ENCODE peak calls at places on chromosomes 16 and 17, in six cellular contexts. I, J, Y, M, K and O are unnamed samples.

GRCh38 chr17:63919311-63919723 is 678 bp upstream of the GH1 start:
- DNase-seq in Y (peak), M (peak), I (peak), K (peak), J (no peak), O (peak)

GRCh38 chr16:27572711-27573110 is 22.8 kb downstream of the KATNIP start:
- DNase-seq in Y (peak), J (no peak), K (no peak), M (no peak), I (no peak), O (no peak)

GRCh38 chr17:4180791-4181190 is 37.8 kb downstream of the CYB5D2 start:
- DNase-seq in I (no peak), M (no peak), J (no peak), K (no peak), Y (no peak), O (no peak)

GRCh38 chr17:66459811-66460270 is 157.4 kb downstream of the PRKCA start:
- DNase-seq in M (no peak), K (no peak), Y (peak), I (peak), J (peak), O (no peak)

GRCh38 chr16:49682577-49683165 is 173.2 kb downstream of the ZNF423 start:
- DNase-seq in I (no peak), M (no peak), J (no peak), Y (no peak), K (no peak), O (no peak)

GRCh38 chr17:12815642-12816141 is 26.4 kb downstream of the ARHGAP44 start:
- DNase-seq in J (no peak), Y (no peak), I (no peak), K (no peak), M (no peak), O (no peak)

GRCh38 chr17:1398900-1399299 is 1.1 kb downstream of the YWHAE start:
- DNase-seq in M (no peak), I (peak), Y (peak), K (peak), J (no peak), O (no peak)

GRCh38 chr16:81723098-81723723 is 55.9 kb upstream of the PLCG2 start:
- DNase-seq in I (peak), J (peak), K (peak), M (peak), Y (peak), O (peak)

GRCh38 chr17:22268214-22268911 is 576.0 kb downstream of the KCNJ18 start:
- DNase-seq in I (no peak), J (no peak), M (no peak), Y (no peak), K (no peak), O (no peak)

GRCh38 chr16:1932050-1933028 is 10.7 kb downstream of the MSRB1 start:
- DNase-seq in I (peak), M (no peak), Y (peak), K (no peak), J (no peak), O (peak)

GRCh38 chr16:4837733-4838501 is 9.2 kb downstream of the GLYR1 start:
- DNase-seq in M (no peak), J (no peak), Y (no peak), K (no peak), I (no peak), O (no peak)

GRCh38 chr17:34398990-34399389 is 36.0 kb upstream of the CCL1 start:
- DNase-seq in I (no peak), Y (no peak), J (no peak), M (no peak), K (no peak), O (no peak)

GRCh38 chr17:45123930-45124796 is 8.2 kb downstream of the PLCD3 start:
- DNase-seq in M (no peak), J (no peak), Y (peak), K (no peak), I (peak), O (peak)

GRCh38 chr16:78199325-78200022 is 100.0 kb downstream of the WWOX start:
- DNase-seq in I (no peak), Y (no peak), J (no peak), M (no peak), K (no peak), O (no peak)

GRCh38 chr17:32586666-32587065 is 99.9 kb downstream of the CDK5R1 start:
- DNase-seq in Y (no peak), M (no peak), I (no peak), J (no peak), K (no peak), O (no peak)

GRCh38 chr16:23786964-23787571 is 32.2 kb downstream of the CHP2 start:
- DNase-seq in K (no peak), M (no peak), J (no peak), Y (no peak), I (no peak), O (peak)